ENCODE peak calls at places on chromosomes 5 and 9, in five cellular contexts. I is neural progenitor cell, H is fibroblast of lung, N is neuronal stem cell, O is endothelial cell of umbilical vein. U is an unnamed sample.

GRCh38 chr9:13100914-13101572 is 178.4 kb downstream of the MPDZ start:
- DNase-seq in I (no peak), H (no peak), N (no peak), O (no peak), U (no peak)

GRCh38 chr9:92712767-92713166 is 42.8 kb upstream of the IPPK start:
- DNase-seq in I (no peak), H (no peak), N (no peak), O (no peak), U (no peak)

GRCh38 chr9:14993061-14993800 is 83.0 kb upstream of the FREM1 start:
- DNase-seq in I (peak; percentile 95), H (peak; percentile 74), N (peak; percentile 86), O (peak; percentile 84), U (peak; percentile 99)

GRCh38 chr5:138305797-138306196 is 25.8 kb downstream of the CDC25C start:
- DNase-seq in I (no peak), H (no peak), N (no peak), O (no peak), U (no peak)

GRCh38 chr5:40798856-40799210 is 659 bp upstream of the PRKAA1 start:
- DNase-seq in I (no peak), H (no peak), N (no peak), O (no peak), U (no peak)

GRCh38 chr5:159156839-159157238 is 52.5 kb downstream of the RNF145 start:
- DNase-seq in I (peak; percentile 77), H (peak; percentile 64), N (peak; percentile 59), O (peak; percentile 70), U (peak; percentile 82)

GRCh38 chr9:131835132-131835910 is 95.4 kb upstream of the RAPGEF1 start:
- DNase-seq in I (no peak), H (no peak), N (no peak), O (no peak), U (peak; percentile 21)

GRCh38 chr5:158670199-158670598 is 429.5 kb downstream of the EBF1 start:
- DNase-seq in I (no peak), H (no peak), N (no peak), O (no peak), U (no peak)

GRCh38 chr5:146624179-146624578 is 108.2 kb upstream of the GPR151 start:
- DNase-seq in I (peak; percentile 29), H (no peak), N (no peak), O (no peak), U (no peak)

GRCh38 chr5:74056102-74056788 is 430.2 kb downstream of the ARHGEF28 start:
- DNase-seq in I (no peak), H (no peak), N (no peak), O (no peak), U (no peak)

GRCh38 chr9:126791406-126792230 is 13.2 kb upstream of the ZBTB43 start:
- DNase-seq in I (no peak), H (peak; percentile 74), N (no peak), O (no peak), U (peak; percentile 70)

GRCh38 chr5:150085191-150085912 is 1.0 kb downstream of the CSF1R start:
- DNase-seq in I (no peak), H (no peak), N (no peak), O (no peak), U (no peak)

GRCh38 chr5:135392256-135392655 is 6.8 kb downstream of the MACROH2A1 start:
- DNase-seq in I (no peak), H (peak; percentile 94), N (no peak), O (no peak), U (peak; percentile 91)

GRCh38 chr9:76916231-76916630 is 10.3 kb upstream of the PRUNE2 start:
- DNase-seq in I (no peak), H (no peak), N (no peak), O (no peak), U (no peak)

GRCh38 chr5:176369934-176370711 is 4.8 kb downstream of the ARL10 start:
- DNase-seq in I (no peak), H (no peak), N (no peak), O (no peak), U (no peak)

GRCh38 chr9:4740373-4740622 is 704 bp downstream of the AK3 start:
- DNase-seq in I (no peak), H (no peak), N (no peak), O (peak; percentile 60), U (no peak)

GRCh38 chr9:115671911-115672310 is 481.7 kb upstream of the PAPPA start:
- DNase-seq in I (no peak), H (peak; percentile 53), N (no peak), O (no peak), U (no peak)

GRCh38 chr9:132638240-132638639 is 31.5 kb downstream of the DDX31 start:
- DNase-seq in I (no peak), H (no peak), N (no peak), O (no peak), U (peak; percentile 23)

GRCh38 chr9:136019041-136019680 is 58.0 kb upstream of the UBAC1 start:
- DNase-seq in I (no peak), H (no peak), N (no peak), O (no peak), U (no peak)

GRCh38 chr9:134619456-134619982 is 22.1 kb upstream of the COL5A1 start:
- DNase-seq in I (no peak), H (no peak), N (no peak), O (no peak), U (no peak)

GRCh38 chr5:122151640-122152039 is 22.3 kb downstream of the ZNF474 start:
- DNase-seq in I (no peak), H (peak; percentile 99), N (no peak), O (no peak), U (peak; percentile 92)

GRCh38 chr9:74443036-74443750 is 53.9 kb upstream of the RORB start:
- DNase-seq in I (no peak), H (peak; percentile 38), N (no peak), O (no peak), U (peak; percentile 6)

DNA sequence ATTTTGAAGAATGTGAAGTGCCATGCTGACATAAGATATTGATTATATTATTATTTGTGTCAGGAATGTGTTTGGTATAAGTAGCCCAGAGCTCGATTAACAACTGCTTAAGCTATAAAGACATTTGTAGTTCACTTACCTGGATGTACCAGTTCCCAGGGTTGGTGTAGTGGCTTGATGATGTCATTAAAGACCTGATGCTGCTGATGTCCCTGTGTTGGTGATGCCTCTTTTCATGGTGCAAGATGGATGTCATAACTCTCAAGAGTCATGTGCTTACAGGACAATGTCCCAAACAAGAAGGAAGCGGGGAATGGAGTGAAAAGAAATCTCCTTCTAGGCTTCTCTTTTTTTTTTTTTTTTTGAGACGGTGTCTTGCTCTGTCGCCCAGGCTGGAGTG is 11.5 kb upstream of the GDNF start:
- DNase-seq in I (no peak), H (no peak), N (no peak), O (no peak), U (no peak)
- H3K4me3 ChIP-seq in I (no peak overlapping the region), H (no peak overlapping the region), N (no peak overlapping the region), O (no peak overlapping the region), U (no peak overlapping the region)

GRCh38 chr5:172418847-172419810 is 35.2 kb downstream of the SH3PXD2B start:
- DNase-seq in I (no peak), H (no peak), N (no peak), O (no peak), U (peak; percentile 26)

GRCh38 chr5:172417130-172417802 is 37.1 kb downstream of the SH3PXD2B start:
- DNase-seq in I (no peak), H (no peak), N (no peak), O (no peak), U (peak; percentile 13)

GRCh38 chr5:172415615-172416275 is 38.6 kb downstream of the SH3PXD2B start:
- DNase-seq in I (no peak), H (no peak), N (no peak), O (no peak), U (no peak)

GRCh38 chr5:172420215-172420934 is 34.0 kb downstream of the SH3PXD2B start:
- DNase-seq in I (no peak), H (peak; percentile 98), N (no peak), O (no peak), U (peak; percentile 93)

DNA sequence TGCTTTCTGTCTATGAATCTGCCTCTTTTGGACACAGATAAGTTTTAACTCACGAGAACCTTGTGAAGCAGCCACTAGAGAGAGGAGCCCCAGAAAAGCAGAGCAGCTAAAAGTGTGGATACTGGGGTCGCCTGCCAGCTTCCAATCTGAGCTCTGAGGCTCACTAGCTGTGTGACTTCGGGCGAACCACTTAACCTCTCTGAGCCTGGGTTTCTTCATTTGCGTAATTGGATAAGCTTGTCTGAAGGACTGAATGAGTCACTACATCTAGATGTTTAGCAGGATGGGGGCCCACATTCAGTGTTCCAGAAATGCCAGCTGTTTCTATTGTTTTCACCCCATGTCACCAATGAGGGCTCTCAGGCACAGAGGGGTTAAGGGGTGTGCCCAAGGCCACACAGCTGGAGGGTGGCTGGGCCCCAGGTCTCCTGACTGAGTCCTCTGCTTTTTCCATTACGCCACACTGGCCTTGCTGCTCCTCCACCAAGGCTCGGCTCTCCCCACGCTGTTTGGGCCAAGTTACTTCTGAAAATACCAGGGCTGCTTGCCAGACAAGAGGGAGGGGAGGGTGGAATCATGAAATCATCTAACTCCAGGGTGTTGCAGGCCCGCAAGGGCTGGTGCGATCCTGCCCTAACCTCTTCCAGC is 36.2 kb downstream of the SH3PXD2B start:
- DNase-seq in I (no peak), H (peak; percentile 98), N (no peak), O (peak; percentile 80), U (peak; percentile 99)
- H3K4me2 ChIP-seq in I (no peak overlapping the region), H (peak overlapping the region; percentile 71), N (no peak overlapping the region), O (no peak overlapping the region), U (peak overlapping the region; percentile 52)

GRCh38 chr9:129439242-129439641 is 181.7 kb downstream of the C9orf50 start:
- DNase-seq in I (no peak), H (no peak), N (no peak), O (no peak), U (no peak)

GRCh38 chr9:129437626-129438323 is 183.1 kb downstream of the C9orf50 start:
- DNase-seq in I (peak; percentile 46), H (no peak), N (no peak), O (no peak), U (no peak)

GRCh38 chr9:129435996-129436676 is 184.8 kb downstream of the C9orf50 start:
- DNase-seq in I (no peak), H (no peak), N (no peak), O (no peak), U (no peak)

GRCh38 chr9:129435272-129435671 is 185.6 kb downstream of the C9orf50 start:
- DNase-seq in I (no peak), H (no peak), N (no peak), O (no peak), U (no peak)

GRCh38 chr9:129436751-129437625 is 183.9 kb downstream of the C9orf50 start:
- DNase-seq in I (peak; percentile 85), H (peak; percentile 74), N (no peak), O (peak; percentile 57), U (peak; percentile 79)
- H3K4me3 ChIP-seq in I (peak overlapping the region; percentile 55), H (peak overlapping the region; percentile 61), N (peak overlapping the region; percentile 79), O (peak overlapping the region; percentile 54), U (peak overlapping the region; percentile 80)

GRCh38 chr5:119324842-119325241 is 31.0 kb upstream of the TNFAIP8 start:
- DNase-seq in I (no peak), H (no peak), N (no peak), O (no peak), U (no peak)

GRCh38 chr5:119321569-119322311 is 34.1 kb upstream of the TNFAIP8 start:
- DNase-seq in I (no peak), H (no peak), N (no peak), O (no peak), U (no peak)

GRCh38 chr5:119322948-119323629 is 32.7 kb upstream of the TNFAIP8 start:
- DNase-seq in I (no peak), H (no peak), N (no peak), O (peak; percentile 29), U (peak; percentile 19)

GRCh38 chr5:119322312-119322947 is 33.4 kb upstream of the TNFAIP8 start:
- DNase-seq in I (no peak), H (no peak), N (no peak), O (no peak), U (no peak)

GRCh38 chr5:119323630-119324000 is 32.2 kb upstream of the TNFAIP8 start:
- DNase-seq in I (no peak), H (peak; percentile 47), N (no peak), O (peak; percentile 64), U (peak; percentile 44)
- H3K4me2 ChIP-seq in I (no peak overlapping the region), H (no peak overlapping the region), N (no peak overlapping the region), O (peak overlapping the region; percentile 81), U (no peak overlapping the region)

GRCh38 chr5:177510567-177511053 is 984 bp upstream of the DOK3 start:
- DNase-seq in I (no peak), H (no peak), N (no peak), O (no peak), U (no peak)
- H3K4me3 ChIP-seq in I (no peak overlapping the region), H (no peak overlapping the region), N (no peak overlapping the region), O (no peak overlapping the region), U (no peak overlapping the region)

U was measured in GM23248.